ENCODE peak calls at places on chromosomes 3 and 15, in four cellular contexts. P is neuronal stem cell, V is H1, F is IMR-90. D is an unnamed sample.

GRCh38 chr3:37174532-37175126 is at the start of gene LRRFIP2:
- DNase-seq in P (no peak), F (peak), V (no peak), D (no peak)

GRCh38 chr3:136789976-136790375 is 28.9 kb upstream of the SLC35G2 start:
- DNase-seq in V (no peak), P (no peak), F (no peak), D (peak)

GRCh38 chr3:192802957-192803899 is 75.9 kb upstream of the FGF12 start:
- DNase-seq in F (peak), P (peak), V (no peak), D (peak)

GRCh38 chr3:105260385-105260784 is 106.3 kb upstream of the ALCAM start:
- DNase-seq in P (no peak), V (no peak), F (no peak), D (no peak)

GRCh38 chr15:98952381-98952803 is 55.2 kb downstream of the PGPEP1L start:
- DNase-seq in V (no peak), P (no peak), F (peak), D (no peak)

GRCh38 chr15:25933456-25934158 is 70.5 kb upstream of the ATP10A start:
- DNase-seq in V (peak), P (peak), F (peak), D (peak)

GRCh38 chr15:29132786-29133185 is 136.8 kb downstream of the NSMCE3 start:
- DNase-seq in F (no peak), P (no peak), V (no peak), D (no peak)

GRCh38 chr3:125025647-125026046 is 30.1 kb downstream of the HEG1 start:
- DNase-seq in V (no peak), F (peak), P (no peak), D (no peak)

GRCh38 chr3:107458871-107459270 is 63.9 kb upstream of the BBX start:
- DNase-seq in P (no peak), F (no peak), V (no peak), D (no peak)

GRCh38 chr15:43872416-43873020 is 45.7 kb downstream of the WDR76 start:
- DNase-seq in F (peak), V (peak), P (peak), D (peak)

GRCh38 chr3:122100591-122101491 is 45.7 kb downstream of the CD86 start:
- DNase-seq in P (no peak), F (no peak), V (no peak), D (peak)

GRCh38 chr3:130259170-130259874 is 86.2 kb upstream of the COL6A5 start:
- DNase-seq in V (no peak), F (no peak), P (no peak), D (no peak)

GRCh38 chr3:38602576-38603250 is 46.8 kb downstream of the SCN5A start:
- DNase-seq in F (no peak), P (no peak), V (no peak), D (no peak)

GRCh38 chr3:52695798-52696649 is 9.6 kb downstream of the GLT8D1 start:
- DNase-seq in V (peak), F (no peak), P (no peak), D (no peak)

GRCh38 chr3:177180506-177180905 is 16.8 kb downstream of the TBL1XR1 start:
- DNase-seq in F (no peak), P (no peak), V (no peak), D (no peak)

GRCh38 chr3:177182352-177182751 is 14.9 kb downstream of the TBL1XR1 start:
- DNase-seq in F (peak), P (no peak), V (no peak), D (no peak)

GRCh38 chr3:177179281-177180067 is 17.8 kb downstream of the TBL1XR1 start:
- DNase-seq in P (no peak), V (no peak), F (no peak), D (no peak)

GRCh38 chr3:177177670-177178295 is 19.5 kb downstream of the TBL1XR1 start:
- DNase-seq in P (no peak), V (no peak), F (no peak), D (no peak)

DNA sequence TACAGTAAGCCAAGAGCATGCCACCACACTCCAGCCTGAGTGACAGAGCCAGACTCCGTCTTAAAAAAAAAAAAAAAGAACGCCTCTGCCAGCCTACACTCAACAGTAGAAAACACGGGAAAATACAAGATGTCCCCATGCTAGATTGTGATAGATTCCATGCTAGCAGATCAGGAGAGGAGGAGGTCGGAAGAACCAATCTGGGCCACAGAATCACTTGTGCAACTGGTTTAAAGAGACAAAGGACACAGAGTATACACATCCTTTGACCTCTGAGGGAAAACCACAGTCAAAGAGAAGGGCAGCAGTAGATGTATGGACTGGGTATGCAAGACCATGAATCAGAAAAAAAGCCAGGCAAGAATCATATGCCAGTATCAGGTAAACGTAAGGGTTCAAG is 15.9 kb downstream of the TBL1XR1 start:
- DNase-seq in P (no peak), V (no peak), F (no peak), D (no peak)
- H3K4ac ChIP-seq in P (no peak), V (no peak), F (no peak), D (no peak)

GRCh38 chr15:58551084-58551763 is 119.4 kb downstream of the LIPC start:
- DNase-seq in F (no peak), P (no peak), V (no peak), D (no peak)
- H4K8ac ChIP-seq in F (peak), P (no peak), V (no peak), D (no peak)

GRCh38 chr15:84772031-84772430 is 23.6 kb downstream of the ZNF592 start:
- DNase-seq in P (no peak), V (no peak), F (no peak), D (no peak)
- H3K4ac ChIP-seq in P (no peak), V (no peak), F (no peak), D (no peak)

DNA sequence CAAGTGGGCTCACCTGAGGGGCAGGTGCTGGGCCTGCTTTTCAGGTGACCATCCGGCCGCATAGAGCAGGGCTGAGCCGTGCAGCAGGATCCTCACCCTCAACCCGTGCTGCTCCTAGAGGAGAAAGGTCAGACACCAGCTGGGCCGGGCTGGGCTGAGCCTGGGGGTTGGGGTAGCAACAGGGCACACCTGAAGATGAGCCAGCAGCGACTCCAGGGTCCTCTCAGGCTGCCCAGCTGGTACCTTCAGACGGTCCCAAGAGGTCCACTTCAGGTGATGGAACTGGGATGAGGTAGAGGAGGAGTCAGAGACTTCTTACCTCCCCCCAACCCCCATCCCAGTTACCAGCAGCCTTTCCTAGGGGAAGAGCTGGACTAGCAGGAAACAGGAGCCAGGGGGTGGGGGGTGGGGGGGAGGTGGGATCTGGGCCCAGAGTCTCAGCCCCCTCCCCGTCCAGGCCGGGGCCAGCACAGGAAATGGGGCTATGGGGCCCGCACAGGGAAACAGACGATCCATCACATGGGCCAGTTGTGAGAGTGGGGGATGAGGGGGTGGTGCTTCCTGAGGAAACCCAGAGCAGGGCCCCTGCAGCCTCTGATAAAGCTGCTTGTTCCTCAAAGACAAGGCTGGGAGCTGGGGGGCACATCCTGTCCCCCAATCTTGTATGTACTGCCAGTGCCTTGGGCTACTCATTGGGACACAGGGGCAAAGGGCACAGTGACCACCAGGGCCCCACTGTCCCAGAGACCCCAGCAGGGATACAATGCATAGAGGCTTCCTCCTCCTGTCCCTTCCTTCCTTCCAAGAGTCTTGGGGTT is 3.0 kb downstream of the INKA1 start:
- DNase-seq in F (no peak), V (no peak), P (no peak), D (peak)
- H4K8ac ChIP-seq in F (peak), V (peak), P (no peak), D (no peak)

GRCh38 chr3:44554626-44555592 is at the start of gene ZKSCAN7:
- DNase-seq in F (peak), P (peak), V (peak), D (peak)
- H3K4ac ChIP-seq in F (peak), P (no peak), V (peak), D (peak)